ENCODE peak calls at places on chromosome 11, in nine cellular contexts. P, W, X, S, A, N, G, O and V are unnamed samples.

GRCh38 chr11:21374381-21374780 is 705.0 kb downstream of the NELL1 start:
- DNase-seq in P (no peak), W (no peak), X (no peak), S (no peak), A (no peak), N (no peak), G (no peak), O (no peak), V (no peak)

GRCh38 chr11:109123811-109124787 is 297.9 kb upstream of the C11orf87 start:
- DNase-seq in P (no peak), W (no peak), X (no peak), S (no peak), A (no peak), N (no peak), G (no peak), O (peak), V (no peak)

GRCh38 chr11:35293034-35293433 is 126.3 kb downstream of the SLC1A2 start:
- DNase-seq in P (no peak), W (no peak), X (no peak), S (no peak), A (no peak), N (no peak), G (no peak), O (no peak), V (no peak)

GRCh38 chr11:23679041-23679440 is 817.8 kb upstream of the LUZP2 start:
- DNase-seq in P (no peak), W (no peak), X (no peak), S (no peak), A (no peak), N (no peak), G (no peak), O (no peak), V (no peak)

GRCh38 chr11:106585061-106585460 is 433.2 kb downstream of the GUCY1A2 start:
- DNase-seq in P (no peak), W (no peak), X (no peak), S (no peak), A (no peak), N (no peak), G (no peak), O (peak), V (no peak)

GRCh38 chr11:7969756-7970646 is 4.8 kb upstream of the NLRP10 start:
- DNase-seq in P (no peak), W (no peak), X (no peak), S (no peak), A (no peak), N (no peak), G (no peak), O (no peak), V (no peak)

GRCh38 chr11:128627666-128628342 is 40.4 kb upstream of the ETS1 start:
- DNase-seq in P (no peak), W (no peak), X (no peak), S (no peak), A (no peak), N (no peak), G (no peak), O (no peak), V (no peak)

GRCh38 chr11:83037877-83038276 is 33.8 kb downstream of the RAB30 start:
- DNase-seq in P (no peak), W (no peak), X (no peak), S (no peak), A (no peak), N (no peak), G (no peak), O (peak), V (no peak)

GRCh38 chr11:92397356-92397755 is 172.7 kb downstream of the FAT3 start:
- DNase-seq in P (no peak), W (no peak), X (no peak), S (no peak), A (no peak), N (no peak), G (no peak), O (no peak), V (no peak)

GRCh38 chr11:1757861-1758610 is 5.7 kb downstream of the CTSD start:
- DNase-seq in P (no peak), W (peak), X (no peak), S (no peak), A (no peak), N (no peak), G (no peak), O (no peak), V (no peak)

GRCh38 chr11:70402685-70403084 is 4.4 kb downstream of the CTTN start:
- DNase-seq in P (no peak), W (no peak), X (no peak), S (no peak), A (no peak), N (no peak), G (no peak), O (no peak), V (no peak)

GRCh38 chr11:64327338-64327737 is 9.4 kb downstream of the PRDX5 start:
- DNase-seq in P (no peak), W (no peak), X (no peak), S (no peak), A (no peak), N (no peak), G (no peak), O (no peak), V (no peak)

GRCh38 chr11:13596601-13597000 is 71.9 kb upstream of the FAR1 start:
- DNase-seq in P (no peak), W (no peak), X (peak), S (no peak), A (no peak), N (no peak), G (no peak), O (peak), V (no peak)

GRCh38 chr11:124784051-124784450 is 16.2 kb downstream of the MSANTD2 start:
- DNase-seq in P (no peak), W (no peak), X (no peak), S (no peak), A (no peak), N (no peak), G (no peak), O (no peak), V (no peak)

GRCh38 chr11:85951049-85951405 is 95.8 kb downstream of the CCDC83 start:
- DNase-seq in P (no peak), W (no peak), X (no peak), S (no peak), A (no peak), N (no peak), G (no peak), O (no peak), V (no peak)

GRCh38 chr11:44133335-44133946 is 38.0 kb downstream of the EXT2 start:
- DNase-seq in P (peak), W (no peak), X (no peak), S (no peak), A (no peak), N (peak), G (no peak), O (peak), V (no peak)

GRCh38 chr11:116948375-116948774 is 111.0 kb upstream of the APOA1 start:
- DNase-seq in P (no peak), W (peak), X (no peak), S (no peak), A (no peak), N (no peak), G (no peak), O (peak), V (no peak)

GRCh38 chr11:75867778-75868374 is 52.9 kb downstream of the UVRAG start:
- DNase-seq in P (peak), W (no peak), X (peak), S (no peak), A (peak), N (peak), G (peak), O (peak), V (no peak)

GRCh38 chr11:13595166-13595565 is 73.3 kb upstream of the FAR1 start:
- DNase-seq in P (no peak), W (no peak), X (no peak), S (no peak), A (no peak), N (no peak), G (no peak), O (peak), V (no peak)